ENCODE peak calls at places on chromosomes 6 and 20, in eight cellular contexts. V is DMS53, N is nucleus accumbens, H is DMS153, U is mesothelial cell of epicardium, X is GM20000, I is endothelial cell, P is transverse colon. J is an unnamed sample.

GRCh38 chr6:110329729-110330436 is 28.3 kb downstream of the METTL24 start:
- DNase-seq in V (peak; percentile 24), N (no peak), H (no peak), U (no peak), X (no peak), I (no peak), P (peak; percentile 19), J (no peak)

GRCh38 chr6:49541210-49541724 is 9.2 kb upstream of the C6orf141 start:
- DNase-seq in V (peak; percentile 32), N (no peak), H (peak; percentile 48), U (no peak), X (no peak), I (no peak), P (no peak), J (no peak)

GRCh38 chr20:41697861-41698559 is 79.8 kb upstream of the CHD6 start:
- DNase-seq in V (peak; percentile 66), N (no peak), H (no peak), U (no peak), X (peak; percentile 35), I (peak; percentile 13), P (no peak), J (peak; percentile 44)

GRCh38 chr20:11274137-11274536 is 600.3 kb upstream of the JAG1 start:
- DNase-seq in V (peak; percentile 82), N (peak; percentile 12), H (peak; percentile 47), U (no peak), X (peak; percentile 51), I (peak; percentile 24), P (no peak), J (peak; percentile 35)

GRCh38 chr20:47929368-47930115 is 144.3 kb upstream of the SULF2 start:
- DNase-seq in V (no peak), N (no peak), H (no peak), U (no peak), X (no peak), I (no peak), P (no peak), J (no peak)

GRCh38 chr6:6224933-6225486 is 95.5 kb downstream of the F13A1 start:
- DNase-seq in V (peak; percentile 11), N (no peak), H (no peak), U (no peak), X (no peak), I (no peak), P (no peak), J (peak; percentile 31)

GRCh38 chr20:7540923-7541322 is 399.3 kb downstream of the HAO1 start:
- DNase-seq in V (no peak), N (no peak), H (no peak), U (no peak), X (no peak), I (no peak), P (no peak), J (no peak)

GRCh38 chr6:92044312-92044711 is 1375.0 kb downstream of the EPHA7 start:
- DNase-seq in V (peak; percentile 41), N (no peak), H (no peak), U (no peak), X (no peak), I (no peak), P (no peak), J (no peak)

GRCh38 chr6:154984146-154984545 is 11.0 kb upstream of the TIAM2 start:
- DNase-seq in V (peak; percentile 10), N (no peak), H (no peak), U (no peak), X (no peak), I (no peak), P (no peak), J (no peak)

GRCh38 chr6:165841153-165841558 is 178.1 kb upstream of the PDE10A start:
- DNase-seq in V (no peak), N (no peak), H (no peak), U (no peak), X (no peak), I (no peak), P (no peak), J (no peak)

GRCh38 chr20:2741463-2741862 is 48.9 kb downstream of the EBF4 start:
- DNase-seq in V (no peak), N (no peak), H (no peak), U (no peak), X (no peak), I (no peak), P (no peak), J (no peak)

GRCh38 chr6:84282566-84282965 is 55.1 kb upstream of the CEP162 start:
- DNase-seq in V (no peak), N (no peak), H (no peak), U (no peak), X (no peak), I (no peak), P (no peak), J (no peak)

GRCh38 chr6:20837189-20837588 is 302.9 kb downstream of the CDKAL1 start:
- DNase-seq in V (no peak), N (no peak), H (no peak), U (no peak), X (no peak), I (no peak), P (no peak), J (no peak)

GRCh38 chr20:3749689-3750639 is 17.5 kb downstream of the HSPA12B start:
- DNase-seq in V (peak; percentile 89), N (no peak), H (peak; percentile 32), U (peak; percentile 49), X (peak; percentile 83), I (peak; percentile 80), P (no peak), J (peak; percentile 28)

GRCh38 chr20:44187054-44187762 is at the start of gene JPH2:
- DNase-seq in V (no peak), N (no peak), H (no peak), U (no peak), X (no peak), I (peak; percentile 40), P (peak; percentile 56), J (peak; percentile 20)

GRCh38 chr20:54459279-54459678 is 16.1 kb upstream of the DOK5 start:
- DNase-seq in V (no peak), N (no peak), H (no peak), U (no peak), X (no peak), I (no peak), P (no peak), J (no peak)

GRCh38 chr20:46604551-46605133 is 46.6 kb downstream of the SLC13A3 start:
- DNase-seq in V (no peak), N (no peak), H (no peak), U (no peak), X (no peak), I (no peak), P (no peak), J (no peak)

GRCh38 chr6:37018152-37019064 is 13.0 kb downstream of the FGD2 start:
- DNase-seq in V (peak; percentile 91), N (peak; percentile 88), H (peak; percentile 59), U (peak; percentile 75), X (peak; percentile 90), I (peak; percentile 93), P (peak; percentile 92), J (peak; percentile 91)

J was measured in RPMI8226.